ENCODE peak calls at places on chromosomes 7 and 10, in seven cellular contexts. B is mesendoderm, Y is IMR-90, G is H9, K is neuronal stem cell, W is mesenchymal stem cell, X is H1. V is an unnamed sample.

GRCh38 chr7:90710466-90710850 is 114.3 kb downstream of the CDK14 start:
- DNase-seq in B (no peak), Y (no peak), G (no peak), K (no peak), W (no peak), X (no peak), V (no peak)

GRCh38 chr7:73901823-73902597 is 41.1 kb downstream of the TMEM270 start:
- DNase-seq in B (peak), Y (no peak), G (peak), K (no peak), W (no peak), X (no peak), V (no peak)

GRCh38 chr7:44713141-44713540 is 35.5 kb upstream of the ZMIZ2 start:
- DNase-seq in B (no peak), Y (no peak), G (no peak), K (no peak), W (no peak), X (no peak), V (no peak)

GRCh38 chr10:113921571-113922370 is 67.3 kb downstream of the NHLRC2 start:
- DNase-seq in B (no peak), Y (no peak), G (no peak), K (no peak), W (no peak), X (no peak), V (no peak)

GRCh38 chr10:126104767-126105166 is 208.4 kb downstream of the FANK1 start:
- DNase-seq in B (no peak), Y (no peak), G (no peak), K (no peak), W (no peak), X (no peak), V (peak)

GRCh38 chr10:21313691-21314090 is 211.8 kb downstream of the SKIDA1 start:
- DNase-seq in B (no peak), Y (no peak), G (no peak), K (no peak), W (no peak), X (no peak), V (no peak)

GRCh38 chr10:32938554-32939061 is 19.4 kb downstream of the ITGB1 start:
- DNase-seq in B (peak), Y (no peak), G (peak), K (no peak), W (peak), X (no peak), V (peak)

GRCh38 chr10:102616071-102616770 is 28.1 kb upstream of the TRIM8 start:
- DNase-seq in B (no peak), Y (no peak), G (no peak), K (no peak), W (peak), X (no peak), V (no peak)

GRCh38 chr7:144384555-144385245 is 18.8 kb downstream of the NOBOX start:
- DNase-seq in B (peak), Y (no peak), G (peak), K (no peak), W (peak), X (peak), V (peak)

GRCh38 chr10:102752266-102752930 is 8.7 kb downstream of the WBP1L start:
- DNase-seq in B (no peak), Y (peak), G (no peak), K (no peak), W (peak), X (no peak), V (peak)

GRCh38 chr10:28738200-28738599 is 60.9 kb downstream of the BAMBI start:
- DNase-seq in B (peak), Y (no peak), G (no peak), K (no peak), W (no peak), X (no peak), V (no peak)

GRCh38 chr10:30783939-30784500 is 154.5 kb upstream of the LYZL2 start:
- DNase-seq in B (peak), Y (peak), G (peak), K (peak), W (peak), X (peak), V (peak)

GRCh38 chr7:133364959-133365680 is 112.2 kb downstream of the EXOC4 start:
- DNase-seq in B (no peak), Y (peak), G (no peak), K (no peak), W (peak), X (no peak), V (no peak)

GRCh38 chr7:21020667-21021066 is 234.0 kb upstream of the SP8 start:
- DNase-seq in B (no peak), Y (no peak), G (no peak), K (no peak), W (no peak), X (no peak), V (no peak)

GRCh38 chr7:150992833-150993302 is 2.1 kb downstream of the NOS3 start:
- DNase-seq in B (peak), Y (no peak), G (peak), K (peak), W (peak), X (no peak), V (no peak)

GRCh38 chr10:100132427-100132826 is 50.8 kb upstream of the CPN1 start:
- DNase-seq in B (no peak), Y (no peak), G (no peak), K (no peak), W (no peak), X (no peak), V (no peak)

GRCh38 chr7:74300951-74301350 is 11.7 kb downstream of the CLIP2 start:
- DNase-seq in B (no peak), Y (no peak), G (no peak), K (no peak), W (no peak), X (no peak), V (no peak)

GRCh38 chr10:3924344-3924743 is 139.3 kb upstream of the KLF6 start:
- DNase-seq in B (no peak), Y (peak), G (no peak), K (no peak), W (peak), X (no peak), V (peak)

GRCh38 chr7:105487559-105488218 is 34.4 kb downstream of the PUS7 start:
- DNase-seq in B (peak), Y (peak), G (no peak), K (peak), W (peak), X (no peak), V (peak)

GRCh38 chr7:140403878-140404564 is at the start of gene RAB19:
- DNase-seq in B (peak), Y (no peak), G (peak), K (no peak), W (no peak), X (peak), V (peak)

DNA sequence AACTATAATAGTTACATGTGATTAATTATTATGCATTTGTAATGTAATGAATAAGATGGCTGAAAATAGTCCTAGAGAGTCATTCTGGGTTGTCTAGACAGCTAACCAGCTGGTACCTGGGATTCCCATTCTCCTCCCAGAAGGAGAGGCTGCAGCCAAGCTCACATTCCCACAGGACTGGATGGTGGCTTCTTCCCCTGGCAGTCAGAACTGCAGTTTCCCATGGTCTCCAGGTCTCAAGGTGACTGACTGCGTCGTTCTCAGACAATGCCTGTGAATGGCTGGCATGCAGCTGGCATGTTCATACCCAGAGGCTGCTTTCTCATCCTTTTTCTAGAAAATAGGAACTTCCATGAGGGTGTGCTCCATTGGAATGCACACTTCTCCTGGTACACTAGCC is 21.3 kb downstream of the TAS2R16 start:
- DNase-seq in B (no peak), Y (no peak), G (peak), K (no peak), W (no peak), X (peak), V (no peak)
- H3K4ac ChIP-seq in B (no peak), Y (no peak), G (no peak), K (no peak), W (no peak), X (no peak), V (no peak)

GRCh38 chr7:39615350-39615975 is 7.9 kb upstream of the RALA start:
- DNase-seq in B (no peak), Y (no peak), G (no peak), K (no peak), W (no peak), X (no peak), V (no peak)

GRCh38 chr7:39616138-39616537 is 7.2 kb upstream of the RALA start:
- DNase-seq in B (peak), Y (peak), G (no peak), K (no peak), W (peak), X (no peak), V (peak)

GRCh38 chr7:39617010-39617409 is 6.4 kb upstream of the RALA start:
- DNase-seq in B (no peak), Y (peak), G (no peak), K (no peak), W (no peak), X (no peak), V (peak)

GRCh38 chr7:39614299-39614698 is 9.1 kb upstream of the RALA start:
- DNase-seq in B (no peak), Y (no peak), G (no peak), K (no peak), W (no peak), X (no peak), V (no peak)

GRCh38 chr7:39613577-39613976 is 9.8 kb upstream of the RALA start:
- DNase-seq in B (no peak), Y (peak), G (no peak), K (no peak), W (no peak), X (no peak), V (no peak)
- H3K9ac ChIP-seq in B (no peak), Y (no peak), G (no peak), K (no peak), W (no peak), X (no peak), V (no peak)

GRCh38 chr7:158527038-158527437 is 60.6 kb downstream of the PTPRN2 start:
- DNase-seq in B (no peak), Y (no peak), G (no peak), K (no peak), W (no peak), X (no peak), V (no peak)

GRCh38 chr7:158527495-158527894 is 60.1 kb downstream of the PTPRN2 start:
- DNase-seq in B (no peak), Y (no peak), G (no peak), K (no peak), W (no peak), X (no peak), V (no peak)

GRCh38 chr7:158525648-158526484 is 61.8 kb downstream of the PTPRN2 start:
- DNase-seq in B (no peak), Y (no peak), G (peak), K (no peak), W (no peak), X (no peak), V (no peak)

GRCh38 chr7:158526531-158526930 is 61.1 kb downstream of the PTPRN2 start:
- DNase-seq in B (no peak), Y (no peak), G (no peak), K (no peak), W (no peak), X (no peak), V (no peak)

GRCh38 chr7:158524749-158525635 is 62.6 kb downstream of the PTPRN2 start:
- DNase-seq in B (no peak), Y (no peak), G (no peak), K (no peak), W (no peak), X (no peak), V (no peak)
- H3K4ac ChIP-seq in B (no peak), Y (no peak), G (no peak), K (peak), W (no peak), X (no peak), V (no peak)

GRCh38 chr10:89494615-89495014 is 40.8 kb downstream of the SLC16A12 start:
- DNase-seq in B (no peak), Y (no peak), G (no peak), K (no peak), W (no peak), X (no peak), V (no peak)
- H3K9ac ChIP-seq in B (no peak), Y (no peak), G (no peak), K (no peak), W (no peak), X (no peak), V (no peak)

DNA sequence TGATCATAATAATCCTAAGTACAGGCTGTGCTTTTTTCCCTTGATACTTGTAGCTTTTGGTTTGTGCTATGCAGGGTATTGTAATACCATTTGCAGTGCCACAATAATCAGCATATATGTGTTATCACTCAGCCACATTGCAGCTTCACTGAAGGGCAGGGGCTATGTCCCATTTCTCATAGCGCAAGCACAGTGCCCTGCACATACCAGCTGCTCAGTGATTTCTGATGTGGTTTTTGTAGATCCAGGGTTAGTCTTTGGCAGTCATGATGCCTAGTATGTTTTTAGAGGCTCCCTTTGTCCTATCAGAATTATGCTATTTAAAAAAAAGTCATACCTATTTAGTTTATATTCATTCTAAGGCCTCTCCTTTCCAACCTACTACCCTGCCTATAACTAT is 25.8 kb downstream of the MET start:
- DNase-seq in B (no peak), Y (no peak), G (no peak), K (no peak), W (no peak), X (no peak), V (no peak)
- H3K4ac ChIP-seq in B (no peak), Y (no peak), G (no peak), K (no peak), W (no peak), X (no peak), V (no peak)

GRCh38 chr7:71868797-71869196 is 543.3 kb downstream of the CALN1 start:
- DNase-seq in B (peak), Y (no peak), G (no peak), K (no peak), W (no peak), X (no peak), V (no peak)

GRCh38 chr7:71867626-71868025 is 544.5 kb downstream of the CALN1 start:
- DNase-seq in B (no peak), Y (no peak), G (no peak), K (no peak), W (no peak), X (no peak), V (no peak)

DNA sequence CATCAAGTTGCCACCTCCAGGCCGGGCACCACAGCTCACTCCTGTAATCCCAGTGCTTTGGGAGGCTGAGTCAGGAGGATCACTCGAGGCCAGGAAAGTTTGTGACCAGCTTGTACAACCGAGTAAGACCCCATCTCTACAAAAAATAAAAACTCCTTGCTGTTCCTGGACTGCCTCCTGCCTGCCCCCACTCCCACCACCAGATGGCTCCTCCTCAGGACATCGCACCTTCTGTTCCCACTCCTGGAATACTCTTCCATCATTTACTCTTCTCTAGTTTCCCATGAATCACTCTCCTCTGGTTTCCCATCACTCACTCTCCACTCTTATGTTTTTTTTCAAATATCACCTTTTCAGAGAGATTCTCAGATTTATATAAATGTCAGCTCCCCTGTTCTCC is 540.7 kb downstream of the CALN1 start:
- DNase-seq in B (peak), Y (no peak), G (no peak), K (no peak), W (no peak), X (no peak), V (no peak)
- H3K9ac ChIP-seq in B (no peak), Y (no peak), G (no peak), K (no peak), W (no peak), X (no peak), V (no peak)

DNA sequence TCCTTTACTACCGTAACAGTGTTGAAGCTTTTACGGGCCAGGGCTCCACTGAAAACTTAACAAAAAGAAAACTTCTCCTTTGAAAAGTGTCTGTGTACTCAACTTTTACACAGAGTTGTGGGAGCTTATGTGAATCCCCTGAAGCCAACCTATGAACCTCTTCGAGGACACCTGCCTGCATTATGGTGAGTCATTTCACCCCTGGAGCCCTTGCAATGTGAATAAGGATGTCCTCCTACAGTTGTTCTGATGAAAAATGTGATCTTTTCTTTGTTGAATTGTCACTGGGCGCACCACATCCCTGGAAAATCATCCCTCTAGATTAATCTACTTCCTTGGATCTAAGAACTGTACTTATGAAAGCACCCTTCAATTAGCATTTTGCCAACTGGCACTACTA is 93.2 kb downstream of the SORCS1 start:
- DNase-seq in B (no peak), Y (no peak), G (no peak), K (no peak), W (no peak), X (no peak), V (no peak)
- H3K4ac ChIP-seq in B (no peak), Y (no peak), G (no peak), K (no peak), W (no peak), X (no peak), V (no peak)

DNA sequence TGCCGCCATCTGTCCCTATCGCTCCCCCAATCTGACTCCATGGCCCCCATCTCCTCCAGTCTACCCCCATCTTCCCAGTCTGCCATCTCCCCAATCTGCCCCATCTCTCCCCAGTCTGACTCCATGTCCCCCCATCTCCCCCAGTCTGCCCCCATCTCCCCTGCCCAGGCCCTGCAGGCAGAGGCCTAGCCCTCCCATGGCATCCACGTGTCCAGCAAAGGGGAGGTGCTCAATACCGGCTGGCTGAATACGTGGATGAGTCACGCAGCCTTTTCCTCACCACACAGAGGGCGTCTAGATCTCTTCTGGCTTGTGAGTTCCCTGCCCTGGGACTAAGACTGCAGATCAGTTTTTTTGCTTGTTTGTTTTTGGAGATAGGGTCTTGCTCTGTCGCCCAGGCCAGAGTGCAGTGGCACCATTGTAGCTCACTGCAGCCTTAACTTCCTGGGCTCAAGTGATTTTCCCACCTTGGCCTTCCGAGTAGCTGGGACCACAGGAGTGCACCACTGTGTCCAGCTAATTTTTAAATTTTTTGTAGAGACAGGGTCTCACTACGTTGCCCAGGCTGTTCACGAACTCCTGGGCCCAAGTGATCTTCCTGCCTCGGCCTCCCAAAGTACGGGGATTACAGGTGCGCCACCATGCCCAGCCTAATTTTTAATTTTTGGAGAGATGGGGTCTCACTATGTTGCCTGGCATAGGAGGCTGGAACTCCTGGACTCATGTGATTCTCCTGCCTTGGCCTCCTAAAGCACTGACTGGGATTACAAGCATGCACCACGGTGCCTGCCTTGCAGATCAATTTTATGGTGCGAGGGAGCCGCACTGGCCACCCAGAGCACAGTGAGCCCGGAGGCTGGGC is 15.3 kb upstream of the GPR146 start:
- DNase-seq in B (peak), Y (peak), G (peak), K (peak), W (peak), X (no peak), V (peak)
- H3K9ac ChIP-seq in B (peak), Y (peak), G (no peak), K (peak), W (peak), X (no peak), V (peak)

DNA sequence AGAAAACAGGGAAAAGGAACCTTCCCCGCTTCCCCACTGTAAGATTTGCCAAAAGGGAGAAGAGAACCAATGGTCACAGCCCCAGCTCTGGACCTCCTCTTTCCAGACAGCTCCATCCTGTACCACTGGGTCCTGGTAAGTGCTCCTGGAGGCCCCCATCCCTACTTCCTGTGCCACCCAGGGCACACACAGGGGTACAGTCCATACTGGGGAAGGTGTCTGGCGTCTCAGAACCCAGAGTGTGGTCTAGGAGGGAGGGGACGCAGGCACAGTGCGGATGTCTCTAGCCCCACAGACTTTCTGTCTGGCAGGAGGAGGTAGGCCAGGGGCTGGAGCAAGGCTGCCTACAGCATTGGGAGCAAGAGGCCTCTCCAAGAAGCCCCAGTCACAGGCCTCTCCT is 213.3 kb upstream of the IGFBP3 start:
- DNase-seq in B (no peak), Y (no peak), G (no peak), K (no peak), W (no peak), X (no peak), V (no peak)
- H3K4ac ChIP-seq in B (no peak), Y (peak), G (no peak), K (no peak), W (no peak), X (no peak), V (peak)

V was measured in trophoblast cell.